ENCODE peak calls at places on chromosomes 16 and 17, in four cellular contexts. A is breast epithelium, E is GM12865, Y is IMR-90. N is an unnamed sample.

GRCh38 chr16:4661661-4662060 is 31.7 kb upstream of the NUDT16L1 start:
- DNase-seq in A (no peak), E (no peak), Y (no peak), N (no peak)

GRCh38 chr16:12317121-12317810 is 340.7 kb downstream of the SNX29 start:
- DNase-seq in A (no peak), E (no peak), Y (no peak), N (no peak)

GRCh38 chr16:89599451-89599858 is 14.0 kb upstream of the DPEP1 start:
- DNase-seq in A (no peak), E (peak), Y (no peak), N (peak)

GRCh38 chr16:58049697-58050185 is 24.2 kb downstream of the MMP15 start:
- DNase-seq in A (no peak), E (no peak), Y (no peak), N (no peak)

GRCh38 chr17:68294196-68294555 is 2.9 kb downstream of the ARSG start:
- DNase-seq in A (no peak), E (peak), Y (no peak), N (no peak)

GRCh38 chr17:16428098-16428882 is 12.9 kb downstream of the TRPV2 start:
- DNase-seq in A (no peak), E (no peak), Y (peak), N (peak)

GRCh38 chr17:32197987-32198386 is 55.7 kb downstream of the RHOT1 start:
- DNase-seq in A (no peak), E (no peak), Y (no peak), N (no peak)

GRCh38 chr16:2467301-2468141 is 3.6 kb upstream of the NTN3 start:
- DNase-seq in A (peak), E (peak), Y (peak), N (peak)

GRCh38 chr17:66580601-66581385 is 254.1 kb upstream of the CACNG5 start:
- DNase-seq in A (peak), E (no peak), Y (peak), N (no peak)

GRCh38 chr16:52456368-52456767 is 90.6 kb downstream of the TOX3 start:
- DNase-seq in A (no peak), E (no peak), Y (no peak), N (no peak)

GRCh38 chr17:75142236-75142971 is 10.9 kb upstream of the NT5C start:
- DNase-seq in A (no peak), E (no peak), Y (no peak), N (no peak)

GRCh38 chr17:49993423-49994037 is 1.5 kb downstream of the DLX3 start:
- DNase-seq in A (no peak), E (peak), Y (no peak), N (peak)

GRCh38 chr17:69444023-69444422 is 29.5 kb downstream of the MAP2K6 start:
- DNase-seq in A (no peak), E (no peak), Y (no peak), N (no peak)

GRCh38 chr17:72863511-72864175 is 228.8 kb downstream of the SLC39A11 start:
- DNase-seq in A (no peak), E (peak), Y (no peak), N (peak)

GRCh38 chr16:68382296-68382718 is 66.0 kb downstream of the SMPD3 start:
- DNase-seq in A (no peak), E (peak), Y (no peak), N (peak)

GRCh38 chr16:23679274-23679985 is 741 bp downstream of the PLK1 start:
- DNase-seq in A (no peak), E (peak), Y (peak), N (peak)

GRCh38 chr17:75457047-75457654 is 716 bp downstream of the TMEM94 start:
- DNase-seq in A (no peak), E (peak), Y (peak), N (peak)

GRCh38 chr16:47387026-47387734 is 73.7 kb downstream of the ITFG1 start:
- DNase-seq in A (no peak), E (no peak), Y (no peak), N (no peak)

GRCh38 chr17:81644976-81645952 is 8.3 kb downstream of the TSPAN10 start:
- DNase-seq in A (no peak), E (no peak), Y (no peak), N (no peak)

GRCh38 chr16:70778901-70779309 is 22.1 kb downstream of the VAC14 start:
- DNase-seq in A (peak), E (no peak), Y (peak), N (peak)

GRCh38 chr17:32995416-32995815 is 3.8 kb downstream of the SPACA3 start:
- DNase-seq in A (no peak), E (no peak), Y (no peak), N (no peak)

GRCh38 chr17:57629886-57630285 is 115.2 kb downstream of the CCDC182 start:
- DNase-seq in A (no peak), E (no peak), Y (no peak), N (no peak)

GRCh38 chr17:20242271-20242670 is 225.1 kb downstream of the LGALS9B start:
- DNase-seq in A (no peak), E (no peak), Y (no peak), N (no peak)

GRCh38 chr16:11949527-11949926 is 7.7 kb upstream of the NPIPB2 start:
- DNase-seq in A (no peak), E (peak), Y (peak), N (peak)

GRCh38 chr17:1197781-1198490 is 18.2 kb upstream of the ABR start:
- DNase-seq in A (peak), E (peak), Y (no peak), N (peak)

GRCh38 chr17:16516594-16517018 is 24.6 kb upstream of the LRRC75A start:
- DNase-seq in A (no peak), E (no peak), Y (peak), N (no peak)

GRCh38 chr16:57711993-57712392 is 17.4 kb downstream of the DRC7 start:
- DNase-seq in A (no peak), E (no peak), Y (no peak), N (no peak)

GRCh38 chr17:7834554-7834890 is 505 bp downstream of the KDM6B start:
- DNase-seq in A (peak), E (peak), Y (no peak), N (peak)

GRCh38 chr17:7834891-7835817 is 1.1 kb downstream of the KDM6B start:
- DNase-seq in A (peak), E (peak), Y (peak), N (peak)

GRCh38 chr17:7837375-7838290 is 3.6 kb downstream of the KDM6B start:
- DNase-seq in A (no peak), E (peak), Y (no peak), N (no peak)

GRCh38 chr17:7836596-7837374 is 2.8 kb downstream of the KDM6B start:
- DNase-seq in A (peak), E (peak), Y (peak), N (peak)

GRCh38 chr17:7835818-7836595 is 2.0 kb downstream of the KDM6B start:
- DNase-seq in A (peak), E (no peak), Y (peak), N (peak)
- TF ChIP-seq CTCF in A (no peak), E (no peak), Y (no peak), N (no peak)

GRCh38 chr17:64773386-64773835 is 111.3 kb upstream of the SMURF2 start:
- DNase-seq in A (no peak), E (no peak), Y (no peak), N (no peak)

GRCh38 chr17:64769712-64770111 is 107.6 kb upstream of the SMURF2 start:
- DNase-seq in A (no peak), E (no peak), Y (no peak), N (no peak)

GRCh38 chr17:64773836-64774761 is 112.0 kb upstream of the SMURF2 start:
- DNase-seq in A (peak), E (peak), Y (peak), N (no peak)

GRCh38 chr17:64772845-64773299 is 110.8 kb upstream of the SMURF2 start:
- DNase-seq in A (no peak), E (no peak), Y (no peak), N (no peak)

DNA sequence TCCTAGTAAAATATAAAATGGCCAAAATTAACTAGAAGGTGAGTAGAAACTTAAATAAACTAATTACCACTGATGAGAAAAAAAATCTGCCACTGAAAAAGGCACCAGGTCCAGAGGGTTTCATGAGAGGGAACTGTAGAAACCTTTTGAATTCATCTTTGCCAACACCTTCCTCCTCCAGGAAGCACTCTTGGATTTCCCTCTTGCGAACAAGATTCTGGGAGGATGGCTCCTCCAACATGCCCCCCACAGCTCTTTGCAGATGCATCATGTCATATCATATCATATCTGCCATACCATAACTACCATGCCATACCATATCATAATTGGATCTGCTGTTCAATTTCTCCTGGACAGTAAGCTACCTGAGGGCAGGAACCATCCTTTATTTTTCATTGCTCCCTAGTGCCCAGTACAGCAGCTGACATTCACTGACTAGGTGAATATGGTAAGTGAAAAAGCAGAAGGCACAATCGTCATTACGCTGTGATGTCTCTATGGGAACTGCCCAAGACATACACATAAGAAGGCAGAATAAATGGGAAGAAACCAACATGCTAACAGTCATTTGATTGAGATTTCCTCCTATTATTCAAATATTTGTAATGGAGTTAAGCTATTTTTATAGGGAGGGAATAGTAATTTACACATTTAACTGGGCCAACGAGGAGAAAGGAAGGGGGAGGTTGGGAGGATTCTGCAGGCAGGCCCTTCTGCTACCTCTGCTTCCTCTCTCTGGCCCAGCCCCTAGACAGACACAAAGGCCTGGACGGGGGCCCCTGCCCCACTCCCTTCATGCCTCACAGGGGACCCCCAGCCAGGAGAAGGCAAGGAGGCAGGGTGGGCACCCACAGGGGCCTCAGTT is 110.1 kb upstream of the SMURF2 start:
- DNase-seq in A (no peak), E (no peak), Y (no peak), N (no peak)
- TF ChIP-seq CTCF in A (no peak), E (no peak), Y (no peak), N (no peak)

GRCh38 chr16:75805946-75806345 is 79.7 kb upstream of the CPHXL start:
- DNase-seq in A (no peak), E (no peak), Y (no peak), N (no peak)
- TF ChIP-seq CTCF in A (no peak), E (no peak), Y (no peak), N (no peak)

GRCh38 chr16:72664122-72664479 is 383.8 kb downstream of the ZFHX3 start:
- DNase-seq in A (no peak), E (no peak), Y (peak), N (no peak)

GRCh38 chr16:72666267-72666666 is 381.7 kb downstream of the ZFHX3 start:
- DNase-seq in A (no peak), E (peak), Y (peak), N (no peak)

GRCh38 chr16:72658888-72659717 is 388.8 kb downstream of the ZFHX3 start:
- DNase-seq in A (no peak), E (peak), Y (peak), N (no peak)

GRCh38 chr16:72664480-72665408 is 383.2 kb downstream of the ZFHX3 start:
- DNase-seq in A (peak), E (peak), Y (peak), N (peak)
- TF ChIP-seq CTCF in A (no peak), E (no peak), Y (no peak), N (no peak)

GRCh38 chr16:16048904-16049582 is 99.6 kb downstream of the ABCC1 start:
- DNase-seq in A (no peak), E (no peak), Y (no peak), N (no peak)

GRCh38 chr16:16042076-16042475 is 92.7 kb downstream of the ABCC1 start:
- DNase-seq in A (no peak), E (no peak), Y (peak), N (no peak)

GRCh38 chr16:16047761-16048160 is 98.3 kb downstream of the ABCC1 start:
- DNase-seq in A (no peak), E (no peak), Y (no peak), N (no peak)

GRCh38 chr16:16045311-16045710 is 95.9 kb downstream of the ABCC1 start:
- DNase-seq in A (no peak), E (no peak), Y (no peak), N (no peak)

DNA sequence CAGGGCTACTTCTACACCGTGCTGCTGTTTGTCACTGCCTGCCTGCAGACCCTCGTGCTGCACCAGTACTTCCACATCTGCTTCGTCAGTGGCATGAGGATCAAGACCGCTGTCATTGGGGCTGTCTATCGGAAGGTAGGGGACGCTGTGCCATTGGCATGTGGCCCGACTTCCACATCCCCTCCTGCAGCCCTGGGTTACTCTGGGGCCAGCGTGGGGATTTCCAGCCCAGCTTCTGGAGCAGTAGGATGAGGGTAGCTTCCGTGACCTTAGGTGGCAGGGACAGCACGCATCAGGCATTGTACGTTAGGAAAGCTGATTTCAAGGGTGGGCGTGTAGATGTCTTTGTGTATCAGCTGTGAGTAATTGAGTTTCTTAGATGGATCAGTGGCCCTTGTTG is 96.5 kb downstream of the ABCC1 start:
- DNase-seq in A (no peak), E (peak), Y (no peak), N (peak)
- TF ChIP-seq CTCF in A (no peak), E (peak), Y (peak), N (peak)

GRCh38 chr17:65294184-65294719 is 157.1 kb downstream of the RGS9 start:
- DNase-seq in A (peak), E (peak), Y (peak), N (peak)
- TF ChIP-seq CTCF in A (peak), E (peak), Y (peak), N (peak)

GRCh38 chr17:18166894-18167293 is 16.7 kb upstream of the ALKBH5 start:
- DNase-seq in A (no peak), E (no peak), Y (no peak), N (no peak)
- TF ChIP-seq CTCF in A (no peak), E (no peak), Y (peak), N (no peak)

DNA sequence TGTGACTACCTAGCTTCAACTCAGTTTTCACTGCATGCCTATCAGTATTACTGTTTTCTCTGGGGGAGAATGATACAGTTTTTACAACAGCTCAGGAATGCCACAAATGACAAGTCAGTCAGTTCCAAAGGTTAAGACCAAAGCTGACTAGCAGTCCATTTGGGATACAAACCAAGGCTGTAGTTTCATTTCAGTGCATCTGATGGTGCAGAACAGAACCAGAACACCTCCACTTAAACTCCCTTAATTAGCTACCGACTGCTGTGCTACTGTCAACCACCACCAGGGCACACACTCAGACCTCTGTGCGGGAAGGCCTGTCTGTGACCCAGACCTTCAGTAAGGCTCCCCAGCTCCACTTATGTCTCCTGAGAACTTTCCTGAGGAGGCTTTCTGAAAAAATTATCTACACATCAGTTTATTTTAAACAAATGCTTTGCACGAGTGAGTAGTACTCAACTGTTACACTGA is 20.4 kb downstream of the NFE2L1 start:
- DNase-seq in A (no peak), E (peak), Y (peak), N (peak)
- TF ChIP-seq CTCF in A (peak), E (peak), Y (peak), N (peak)

GRCh38 chr17:44864831-44865230 is 17.1 kb downstream of the HIGD1B start:
- DNase-seq in A (no peak), E (no peak), Y (no peak), N (no peak)
- TF ChIP-seq CTCF in A (no peak), E (no peak), Y (no peak), N (no peak)